ENCODE peak calls at places on chromosome 4, in six cellular contexts. P is left cardiac atrium; T is activated naive CD8-positive, alpha-beta T cell treated with anti-CD3 and anti-CD28 coated beads, Interleukin-2, amount 50 U/mL, for 24 hours; B is upper lobe of right lung; K is COLO829; Q is activated CD4-positive, alpha-beta T cell treated with anti-CD3 and anti-CD28 coated beads for 1 hour. D is an unnamed sample.
A peak's percentile ranks its signal among the peaks of the same experiment; 100 is the strongest.

GRCh38 chr4:105145913-105146285 is 777 bp upstream of the TET2 start:
- DNase-seq in P (no peak), K (no peak), T (peak; percentile 44), Q (peak; percentile 15), B (peak; percentile 75), D (no peak)

GRCh38 chr4:114606240-114606639 is 7.6 kb downstream of the UGT8 start:
- DNase-seq in B (no peak), T (no peak), P (no peak), K (no peak), Q (no peak), D (no peak)

GRCh38 chr4:7425171-7425570 is 9.6 kb downstream of the PSAPL1 start:
- DNase-seq in Q (peak; percentile 1), T (no peak), P (no peak), K (no peak), B (peak; percentile 47), D (no peak)

GRCh38 chr4:87038837-87039715 is 104.3 kb downstream of the AFF1 start:
- DNase-seq in B (no peak), K (no peak), Q (no peak), P (peak; percentile 75), T (no peak), D (no peak)

GRCh38 chr4:147732516-147733193 is 767 bp downstream of the ARHGAP10 start:
- DNase-seq in B (peak; percentile 71), P (peak; percentile 55), K (no peak), Q (no peak), T (peak; percentile 5), D (no peak)

GRCh38 chr4:1992468-1993168 is 16.2 kb downstream of the NELFA start:
- DNase-seq in T (no peak), K (no peak), B (peak; percentile 57), P (no peak), Q (no peak), D (no peak)

GRCh38 chr4:38387348-38387747 is 276.7 kb upstream of the KLF3 start:
- DNase-seq in Q (no peak), T (no peak), B (peak; percentile 74), K (no peak), P (peak; percentile 83), D (peak; percentile 14)

GRCh38 chr4:3670521-3671519 is 95.4 kb upstream of the ADRA2C start:
- DNase-seq in Q (no peak), T (no peak), K (no peak), B (no peak), P (peak; percentile 10), D (no peak)

GRCh38 chr4:141635726-141636076 is 682 bp upstream of the IL15 start:
- DNase-seq in Q (no peak), K (no peak), B (no peak), P (no peak), T (no peak), D (no peak)

GRCh38 chr4:94621491-94622080 is 136.2 kb upstream of the BMPR1B start:
- DNase-seq in B (no peak), K (peak; percentile 75), T (peak; percentile 4), Q (no peak), P (no peak), D (no peak)

GRCh38 chr4:1547131-1547862 is 136.8 kb downstream of the FAM53A start:
- DNase-seq in T (no peak), B (no peak), P (no peak), K (no peak), Q (no peak), D (no peak)

D was measured in NCI-H2107.